ENCODE peak calls at places on chromosomes 13 and 19, in five cellular contexts. J, B, L, H and K are unnamed samples.

GRCh38 chr19:46069841-46070341 is 29.1 kb upstream of the IGFL4 start:
- DNase-seq in H (no peak), J (no peak), B (peak), L (no peak), K (peak)

GRCh38 chr19:49863935-49864320 is 3.4 kb downstream of the PNKP start:
- DNase-seq in B (no peak), L (no peak), H (no peak), J (no peak), K (no peak)

GRCh38 chr19:50509366-50509765 is 1.6 kb downstream of the JOSD2 start:
- DNase-seq in J (no peak), B (no peak), L (no peak), H (no peak), K (no peak)

GRCh38 chr19:46580247-46580646 is 20.9 kb upstream of the CALM3 start:
- DNase-seq in J (no peak), B (no peak), H (no peak), L (no peak), K (no peak)

GRCh38 chr19:1251503-1252220 is 3.3 kb downstream of the MIDN start:
- DNase-seq in H (peak), B (no peak), L (peak), J (no peak), K (no peak)

GRCh38 chr13:38394777-38395504 is 45.3 kb downstream of the UFM1 start:
- DNase-seq in H (no peak), L (no peak), J (no peak), B (peak), K (peak)

GRCh38 chr13:109868583-109869311 is 82.4 kb upstream of the IRS2 start:
- DNase-seq in J (no peak), H (no peak), B (no peak), L (no peak), K (peak)

GRCh38 chr13:50917572-50917971 is 8.0 kb downstream of the RNASEH2B start:
- DNase-seq in H (no peak), L (no peak), J (no peak), B (no peak), K (no peak)

GRCh38 chr19:21052902-21053301 is 29.1 kb upstream of the ZNF714 start:
- DNase-seq in J (no peak), L (no peak), B (no peak), H (no peak), K (no peak)

GRCh38 chr19:21568816-21569496 is 63.6 kb downstream of the ZNF429 start:
- DNase-seq in B (no peak), L (no peak), H (peak), J (no peak), K (peak)